ENCODE peak calls at places on chromosomes 3 and 15, in six cellular contexts. A, O, S, E, B and T are unnamed samples.

GRCh38 chr15:83626171-83626802 is 27.6 kb upstream of the ADAMTSL3 start:
- DNase-seq in S (no peak), E (peak), B (no peak), O (no peak), A (no peak), T (no peak)

GRCh38 chr3:141928626-141929270 is 52.3 kb downstream of the ATP1B3 start:
- DNase-seq in O (no peak), A (no peak), S (no peak), E (no peak), B (no peak), T (no peak)

GRCh38 chr3:187743195-187744141 is 1.8 kb downstream of the BCL6 start:
- DNase-seq in E (peak), A (no peak), B (no peak), S (peak), O (no peak), T (peak)

GRCh38 chr15:45434168-45434567 is 55.8 kb upstream of the GATM start:
- DNase-seq in S (peak), B (no peak), O (no peak), E (no peak), A (no peak), T (no peak)

GRCh38 chr3:147807773-147808172 is 398.6 kb downstream of the ZIC1 start:
- DNase-seq in S (no peak), B (no peak), A (no peak), O (no peak), E (no peak), T (no peak)

GRCh38 chr3:45993421-45994027 is 2.1 kb downstream of the FYCO1 start:
- DNase-seq in S (no peak), B (no peak), O (no peak), E (no peak), A (no peak), T (no peak)

GRCh38 chr3:13866406-13866965 is 13.4 kb downstream of the WNT7A start:
- DNase-seq in S (no peak), E (no peak), A (no peak), O (no peak), B (no peak), T (no peak)

GRCh38 chr3:137012097-137012501 is 54.3 kb downstream of the IL20RB start:
- DNase-seq in B (no peak), A (no peak), E (peak), O (no peak), S (peak), T (no peak)

GRCh38 chr3:143036557-143036956 is 35.2 kb downstream of the U2SURP start:
- DNase-seq in O (no peak), B (no peak), S (no peak), E (peak), A (no peak), T (no peak)

GRCh38 chr3:124860599-124860998 is 26.6 kb downstream of the ITGB5 start:
- DNase-seq in O (no peak), S (peak), A (no peak), E (peak), B (no peak), T (no peak)

GRCh38 chr3:181838940-181839914 is 127.5 kb downstream of the SOX2 start:
- DNase-seq in E (no peak), B (no peak), S (no peak), A (no peak), O (no peak), T (no peak)

GRCh38 chr3:127822836-127823589 is 698 bp upstream of the MGLL start:
- DNase-seq in B (no peak), A (no peak), E (peak), S (peak), O (peak), T (no peak)

GRCh38 chr3:100413619-100414018 is 12.3 kb downstream of the LNP1 start:
- DNase-seq in S (no peak), B (no peak), A (no peak), O (no peak), E (no peak), T (no peak)

GRCh38 chr15:69225355-69226027 is 65.1 kb downstream of the GLCE start:
- DNase-seq in A (no peak), O (no peak), E (peak), B (no peak), S (peak), T (no peak)

GRCh38 chr15:89157918-89158564 is 63.3 kb downstream of the RLBP1 start:
- DNase-seq in S (no peak), B (no peak), A (no peak), O (no peak), E (no peak), T (no peak)
- H3K14ac ChIP-seq in S (no peak), B (no peak), A (no peak), O (no peak), E (no peak), T (no peak)

GRCh38 chr15:91129436-91129835 is 29.4 kb downstream of the SV2B start:
- DNase-seq in A (no peak), S (no peak), O (no peak), B (no peak), E (no peak), T (no peak)

GRCh38 chr15:91128028-91128427 is 28.0 kb downstream of the SV2B start:
- DNase-seq in B (no peak), A (no peak), E (no peak), S (no peak), O (no peak), T (no peak)

GRCh38 chr15:91126080-91126479 is 26.0 kb downstream of the SV2B start:
- DNase-seq in O (no peak), A (no peak), S (no peak), B (no peak), E (no peak), T (no peak)

GRCh38 chr15:91125162-91125561 is 25.1 kb downstream of the SV2B start:
- DNase-seq in A (no peak), O (no peak), B (no peak), E (no peak), S (no peak), T (no peak)

DNA sequence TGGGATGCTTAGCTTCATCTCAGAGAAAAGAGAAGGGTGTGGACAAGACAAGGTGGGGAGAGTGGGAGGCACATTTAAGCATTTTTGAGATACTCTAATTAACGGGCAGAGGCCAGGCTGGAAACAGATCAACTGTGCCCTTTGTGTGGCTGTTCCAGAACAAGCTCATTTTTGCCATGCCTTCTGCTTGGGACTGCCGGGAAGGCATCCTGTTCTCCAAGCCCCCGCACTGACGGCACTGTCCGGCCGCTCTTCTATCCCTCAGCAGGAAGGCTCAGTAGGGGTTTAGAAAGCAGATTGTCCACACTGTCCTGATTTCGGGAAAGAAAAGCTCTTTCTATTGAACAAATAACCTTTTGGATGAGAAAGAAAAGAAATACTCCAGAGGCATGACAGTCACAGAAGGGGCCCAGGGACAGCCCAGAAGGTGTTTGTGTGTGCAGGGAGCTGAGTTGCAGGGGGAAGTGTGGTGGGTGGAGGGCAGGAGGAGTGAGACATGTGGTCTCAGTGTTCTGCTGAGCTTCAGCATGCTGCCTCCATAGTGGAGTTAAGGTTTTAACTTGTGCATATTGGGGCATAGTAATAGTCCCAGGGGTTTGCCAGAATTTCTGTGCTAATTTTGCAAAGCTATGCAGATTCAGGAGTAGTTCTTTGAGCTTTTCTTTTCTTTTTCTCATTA is 27.3 kb downstream of the SV2B start:
- DNase-seq in B (no peak), O (no peak), E (no peak), A (no peak), S (no peak), T (no peak)
- H3K27ac ChIP-seq in B (no peak), O (peak), E (no peak), A (no peak), S (no peak), T (no peak)

GRCh38 chr3:12201813-12202212 is 43.1 kb upstream of the TIMP4 start:
- DNase-seq in E (no peak), S (no peak), A (no peak), O (no peak), B (no peak), T (no peak)
- H3K14ac ChIP-seq in E (no peak), S (no peak), A (no peak), O (no peak), B (no peak), T (no peak)

DNA sequence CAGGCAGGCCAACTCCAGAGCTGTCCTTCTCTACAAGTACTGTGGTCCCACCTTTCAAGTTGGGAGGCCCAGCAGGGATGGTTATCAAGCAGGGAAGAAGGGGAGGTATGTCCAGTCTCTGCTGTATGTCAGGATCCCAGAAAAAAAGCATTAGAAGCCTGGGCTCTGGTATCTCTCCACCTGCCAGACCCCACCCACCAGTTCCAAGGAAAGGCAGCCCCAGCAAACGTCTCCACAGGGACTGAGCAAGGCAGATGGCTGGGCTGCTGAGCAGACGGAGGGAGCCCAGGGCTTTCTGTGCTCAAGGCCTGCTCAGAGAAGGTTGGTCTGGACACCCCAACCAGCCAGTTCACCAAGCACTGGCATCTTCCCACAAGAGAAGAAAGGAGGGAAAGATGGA is 287.8 kb downstream of the XXYLT1 start:
- DNase-seq in A (no peak), O (no peak), S (no peak), E (no peak), B (no peak), T (no peak)
- H3K27ac ChIP-seq in A (no peak), O (no peak), S (no peak), E (no peak), B (no peak), T (no peak)

GRCh38 chr3:56933803-56934202 is 126.7 kb upstream of the SPATA12 start:
- DNase-seq in O (no peak), E (no peak), B (no peak), S (no peak), A (no peak), T (no peak)

GRCh38 chr3:56932858-56933257 is 127.6 kb upstream of the SPATA12 start:
- DNase-seq in B (no peak), A (no peak), S (no peak), E (no peak), O (no peak), T (no peak)

GRCh38 chr3:56937580-56937979 is 122.9 kb upstream of the SPATA12 start:
- DNase-seq in E (no peak), A (no peak), O (no peak), S (no peak), B (no peak), T (no peak)

GRCh38 chr3:56938545-56938944 is 121.9 kb upstream of the SPATA12 start:
- DNase-seq in A (no peak), S (no peak), O (no peak), B (no peak), E (no peak), T (no peak)

DNA sequence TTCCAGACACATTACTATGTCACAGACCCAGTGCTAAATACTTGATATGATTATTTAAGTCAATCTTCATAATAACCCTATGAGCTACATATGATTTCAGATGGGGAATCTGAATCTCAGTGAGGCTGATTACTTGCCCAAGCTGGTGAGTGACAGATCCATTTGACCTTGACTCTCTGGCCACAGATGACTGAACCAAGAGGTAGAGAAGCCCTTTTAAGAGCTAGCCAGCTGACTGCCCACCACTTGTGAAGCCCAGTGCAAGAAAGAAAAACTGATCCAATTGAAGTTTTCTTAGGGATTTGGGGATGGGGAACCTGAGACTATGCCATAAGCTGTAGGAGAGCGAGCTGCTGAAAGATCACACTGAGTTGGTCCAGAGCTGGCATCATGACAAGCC is 124.6 kb upstream of the SPATA12 start:
- DNase-seq in A (no peak), B (no peak), O (no peak), S (no peak), E (no peak), T (no peak)
- H3K14ac ChIP-seq in A (no peak), B (no peak), O (no peak), S (no peak), E (no peak), T (no peak)

DNA sequence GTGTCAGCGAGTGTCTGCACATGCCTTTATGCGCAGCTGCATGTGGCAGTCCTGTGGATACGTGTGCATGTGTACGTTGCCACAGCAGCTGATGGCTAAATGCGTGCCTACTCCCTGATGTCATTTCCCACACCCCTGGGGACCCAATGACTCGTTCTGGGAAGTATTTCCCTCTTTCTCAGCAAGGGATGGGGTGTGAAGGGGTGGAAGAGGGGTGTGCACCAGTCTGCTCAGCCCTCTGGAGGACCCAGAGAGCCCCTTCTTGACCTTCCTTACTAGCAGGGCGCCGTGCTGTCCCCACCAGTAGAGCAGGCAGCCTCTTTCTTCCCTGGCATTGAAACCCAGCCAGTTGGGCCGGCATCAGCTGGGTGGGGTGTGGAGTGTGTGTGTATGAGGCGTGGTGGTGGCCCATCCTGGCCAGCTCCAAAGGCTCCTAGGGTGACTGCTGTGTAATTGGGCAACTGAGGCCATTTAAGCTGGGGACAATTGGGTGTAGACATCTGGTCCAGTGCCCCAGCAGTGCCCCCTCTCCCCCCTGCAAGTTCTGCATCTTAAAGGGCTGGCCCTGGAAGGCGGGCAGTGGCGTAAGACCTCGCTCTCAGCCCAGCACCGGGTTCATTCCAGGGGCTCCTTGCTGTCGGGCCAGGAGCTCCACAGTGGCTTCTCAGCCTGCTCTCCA is 19.2 kb downstream of the SNX33 start:
- DNase-seq in B (peak), S (peak), E (peak), A (no peak), O (no peak), T (no peak)
- H3K27ac ChIP-seq in B (no peak), S (peak), E (peak), A (no peak), O (no peak), T (no peak)

DNA sequence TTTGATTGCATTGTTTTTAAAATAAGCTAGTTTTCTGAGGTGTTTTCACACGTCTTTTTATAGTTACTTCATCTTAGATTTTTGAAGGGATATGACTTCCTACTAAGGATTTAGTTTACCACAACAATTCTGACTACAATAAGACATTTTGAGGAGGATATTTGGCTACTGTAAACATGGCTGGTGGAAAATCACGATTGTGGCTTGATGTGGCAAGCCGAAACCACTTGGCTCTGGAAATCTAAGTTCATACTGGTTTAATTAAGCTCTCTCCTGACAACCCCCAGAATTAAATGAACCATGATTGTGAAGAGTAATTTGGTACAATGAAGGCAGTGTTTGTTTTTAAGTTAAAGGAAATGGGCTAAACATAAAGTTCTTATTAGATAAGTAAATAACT is 30.8 kb downstream of the ST3GAL6 start:
- DNase-seq in E (no peak), A (no peak), S (no peak), B (no peak), O (no peak), T (no peak)
- H3K14ac ChIP-seq in E (no peak), A (no peak), S (no peak), B (no peak), O (no peak), T (no peak)

DNA sequence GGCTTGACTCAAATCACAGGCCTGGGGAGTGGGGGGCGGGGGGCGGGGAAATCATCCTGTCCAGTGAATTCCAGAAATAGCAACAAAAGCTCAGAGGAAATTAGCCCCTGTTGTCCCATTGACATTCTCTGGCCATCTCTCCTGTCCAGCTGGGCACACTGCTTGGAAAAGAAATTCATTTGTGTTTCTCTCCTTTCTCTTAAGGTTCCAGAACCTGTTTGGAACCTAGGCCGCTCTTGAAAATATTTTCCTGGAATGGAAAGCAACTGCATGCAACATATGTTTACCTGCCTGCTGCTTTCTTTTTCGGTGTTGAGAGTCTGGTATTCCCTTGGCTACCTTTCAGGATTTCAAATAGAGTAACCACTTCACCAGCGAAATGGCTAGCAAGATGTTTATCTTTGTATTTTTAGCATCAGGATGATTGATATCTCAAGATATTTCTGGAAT is 169.0 kb downstream of the GHSR start:
- DNase-seq in S (no peak), O (no peak), B (peak), E (peak), A (no peak), T (no peak)
- H3K27ac ChIP-seq in S (no peak), O (peak), B (peak), E (peak), A (no peak), T (no peak)

DNA sequence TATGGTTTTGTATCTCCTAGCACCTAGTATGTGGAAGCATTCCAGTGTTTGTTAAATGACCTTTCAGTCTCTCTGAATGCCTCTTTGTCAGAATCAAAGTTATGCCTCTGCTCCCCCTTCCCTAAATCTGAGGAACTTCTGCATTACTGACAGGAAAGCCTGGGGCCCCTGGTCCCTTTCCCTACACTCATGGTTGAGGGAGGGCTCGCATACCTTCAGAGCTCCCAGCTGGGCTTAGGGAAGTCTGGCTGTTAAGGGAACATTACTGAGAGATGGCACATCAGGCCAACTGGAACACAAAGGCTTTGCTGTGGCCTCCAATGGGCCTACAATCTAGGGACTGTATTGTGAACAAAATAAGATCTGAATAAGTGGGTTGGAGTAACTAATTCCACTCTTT is 10.3 kb downstream of the PKM start:
- DNase-seq in A (no peak), O (no peak), S (no peak), E (no peak), B (no peak), T (no peak)
- H3K14ac ChIP-seq in A (no peak), O (no peak), S (no peak), E (no peak), B (no peak), T (no peak)